ENCODE peak calls at places on chromosomes 16 and 17, in five cellular contexts. One of them, this sample, is unnamed.

GRCh38 chr17:77706938-77707337 is 251.6 kb upstream of the TNRC6C start:
- DNase-seq in K562: no peak
- DNase-seq in WTC11: no peak
- DNase-seq in GM12878: no peak
- DNase-seq in HepG2: no peak
- DNase-seq in this sample: peak

GRCh38 chr16:76926042-76926441 is 264.9 kb upstream of the MON1B start:
- DNase-seq in K562: no peak
- DNase-seq in WTC11: no peak
- DNase-seq in GM12878: no peak
- DNase-seq in HepG2: no peak
- DNase-seq in this sample: no peak

GRCh38 chr16:87463722-87464690 is 28.8 kb downstream of the ZCCHC14 start:
- DNase-seq in K562: no peak
- DNase-seq in WTC11: no peak
- DNase-seq in GM12878: no peak
- DNase-seq in HepG2: peak
- DNase-seq in this sample: no peak

GRCh38 chr17:36591434-36592315 is at the start of gene DHRS11:
- DNase-seq in K562: peak
- DNase-seq in WTC11: peak
- DNase-seq in GM12878: no peak
- DNase-seq in HepG2: peak
- DNase-seq in this sample: peak

GRCh38 chr16:11359370-11359769 is 14.1 kb downstream of the RMI2 start:
- DNase-seq in K562: no peak
- DNase-seq in WTC11: no peak
- DNase-seq in GM12878: no peak
- DNase-seq in HepG2: no peak
- DNase-seq in this sample: no peak

GRCh38 chr17:59828478-59828760 is 64.3 kb downstream of the TUBD1 start:
- DNase-seq in K562: no peak
- DNase-seq in WTC11: no peak
- DNase-seq in GM12878: no peak
- DNase-seq in HepG2: no peak
- DNase-seq in this sample: no peak

GRCh38 chr17:21460358-21460757 is 84.2 kb downstream of the KCNJ12 start:
- DNase-seq in K562: no peak
- DNase-seq in WTC11: no peak
- DNase-seq in GM12878: no peak
- DNase-seq in HepG2: no peak
- DNase-seq in this sample: no peak

GRCh38 chr17:19724501-19725420 is 8.4 kb upstream of the SLC47A2 start:
- DNase-seq in K562: no peak
- DNase-seq in WTC11: no peak
- DNase-seq in GM12878: no peak
- DNase-seq in HepG2: no peak
- DNase-seq in this sample: no peak

GRCh38 chr16:73365010-73365409 is 317.1 kb upstream of the ZFHX3 start:
- DNase-seq in K562: no peak
- DNase-seq in WTC11: no peak
- DNase-seq in GM12878: no peak
- DNase-seq in HepG2: no peak
- DNase-seq in this sample: no peak

GRCh38 chr16:14187517-14188338 is 116.6 kb downstream of the MRTFB start:
- DNase-seq in K562: no peak
- DNase-seq in WTC11: no peak
- DNase-seq in GM12878: no peak
- DNase-seq in HepG2: no peak
- DNase-seq in this sample: no peak

GRCh38 chr17:46262271-46262670 is 32.7 kb upstream of the LRRC37A start:
- DNase-seq in K562: no peak
- DNase-seq in WTC11: no peak
- DNase-seq in GM12878: no peak
- DNase-seq in HepG2: no peak
- DNase-seq in this sample: no peak

GRCh38 chr16:88287219-88287618 is 95.5 kb upstream of the ZNF469 start:
- DNase-seq in K562: peak
- DNase-seq in WTC11: no peak
- DNase-seq in GM12878: no peak
- DNase-seq in HepG2: peak
- DNase-seq in this sample: peak

DNA sequence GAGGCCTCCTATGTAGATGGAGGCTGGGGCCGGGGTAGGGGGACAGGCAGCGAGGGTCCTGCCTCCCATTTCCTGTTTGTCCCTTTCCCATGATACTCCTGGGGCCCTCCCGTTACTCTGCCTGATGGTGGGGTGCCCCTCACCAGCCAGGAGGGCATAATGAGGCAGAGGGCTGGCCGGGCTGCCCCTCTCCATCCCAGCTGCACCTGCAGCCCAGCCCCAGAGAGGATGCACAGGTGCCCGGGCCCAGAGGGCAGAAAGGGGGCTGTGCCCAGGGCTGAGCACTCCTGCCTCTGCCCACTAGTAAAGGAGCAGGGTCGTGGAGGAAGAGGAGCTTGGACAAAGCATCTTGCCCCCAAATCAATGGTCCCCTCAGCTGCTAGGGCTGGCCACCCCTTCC is 10.4 kb downstream of the ADAM11 start:
- DNase-seq in K562: no peak
- DNase-seq in WTC11: no peak
- DNase-seq in GM12878: no peak
- DNase-seq in HepG2: no peak
- DNase-seq in this sample: no peak
- TF ChIP-seq ATF2 in K562: no peak
- TF ChIP-seq ATF2 in WTC11: no peak
- TF ChIP-seq ATF2 in GM12878: no peak
- TF ChIP-seq ATF2 in HepG2: peak
- TF ChIP-seq ATF2 in this sample: no peak

DNA sequence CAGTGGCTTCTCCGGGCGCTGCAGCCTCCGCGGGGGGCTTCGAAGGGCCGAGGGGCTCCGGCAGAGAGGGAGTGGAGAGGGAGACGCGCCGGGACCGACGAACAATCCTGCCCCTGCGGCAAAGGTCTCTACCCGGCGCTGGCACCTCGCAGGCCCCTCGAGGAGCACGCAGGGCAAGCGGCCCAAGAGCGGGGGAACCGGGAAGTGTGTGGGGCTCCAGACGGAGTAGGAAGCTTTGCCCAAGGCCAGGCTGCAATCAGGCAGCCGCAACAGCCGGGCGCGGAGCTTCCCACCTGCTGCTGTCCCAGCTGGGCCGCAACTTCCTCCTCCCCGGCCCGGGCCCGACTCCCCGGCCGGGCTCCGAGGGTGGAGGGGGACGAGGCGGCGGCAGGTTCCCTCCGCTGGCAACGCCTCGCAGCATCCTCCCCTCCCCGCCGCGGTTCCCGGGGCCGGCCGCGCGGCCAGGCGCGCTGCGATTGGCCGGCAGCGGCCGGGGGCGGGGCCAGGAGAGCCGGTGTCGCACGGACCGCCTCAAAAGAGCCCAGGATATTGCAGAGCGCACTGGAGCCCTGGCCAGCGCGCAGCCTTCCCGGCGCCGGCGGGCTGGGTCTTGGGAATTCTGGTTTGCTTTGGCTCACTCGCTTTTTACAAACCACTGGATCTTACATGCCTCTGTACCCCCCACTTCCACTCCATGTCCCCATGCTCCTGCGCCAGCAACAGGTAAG is at the start of gene KCNJ2:
- DNase-seq in K562: peak
- DNase-seq in WTC11: peak
- DNase-seq in GM12878: no peak
- DNase-seq in HepG2: peak
- DNase-seq in this sample: peak
- TF ChIP-seq ATF2 in K562: no peak
- TF ChIP-seq ATF2 in WTC11: no peak
- TF ChIP-seq ATF2 in GM12878: no peak
- TF ChIP-seq ATF2 in HepG2: no peak
- TF ChIP-seq ATF2 in this sample: no peak

GRCh38 chr16:85084841-85085535 is 27.3 kb downstream of the CIBAR2 start:
- DNase-seq in K562: no peak
- DNase-seq in WTC11: no peak
- DNase-seq in GM12878: no peak
- DNase-seq in HepG2: no peak
- DNase-seq in this sample: no peak

GRCh38 chr16:85085721-85086120 is 26.6 kb downstream of the CIBAR2 start:
- DNase-seq in K562: no peak
- DNase-seq in WTC11: no peak
- DNase-seq in GM12878: no peak
- DNase-seq in HepG2: no peak
- DNase-seq in this sample: no peak

GRCh38 chr16:85088570-85089214 is 23.6 kb downstream of the CIBAR2 start:
- DNase-seq in K562: no peak
- DNase-seq in WTC11: no peak
- DNase-seq in GM12878: no peak
- DNase-seq in HepG2: no peak
- DNase-seq in this sample: no peak

GRCh38 chr16:85087899-85088569 is 24.2 kb downstream of the CIBAR2 start:
- DNase-seq in K562: no peak
- DNase-seq in WTC11: no peak
- DNase-seq in GM12878: no peak
- DNase-seq in HepG2: no peak
- DNase-seq in this sample: no peak

GRCh38 chr16:85086347-85087291 is 25.7 kb downstream of the CIBAR2 start:
- DNase-seq in K562: peak
- DNase-seq in WTC11: peak
- DNase-seq in GM12878: no peak
- DNase-seq in HepG2: peak
- DNase-seq in this sample: peak
- TF ChIP-seq ATF2 in K562: no peak
- TF ChIP-seq ATF2 in WTC11: no peak
- TF ChIP-seq ATF2 in GM12878: no peak
- TF ChIP-seq ATF2 in HepG2: no peak
- TF ChIP-seq ATF2 in this sample: no peak

GRCh38 chr17:53640808-53641207 is 181.9 kb upstream of the KIF2B start:
- DNase-seq in K562: no peak
- DNase-seq in WTC11: no peak
- DNase-seq in GM12878: no peak
- DNase-seq in HepG2: no peak
- DNase-seq in this sample: no peak
- TF ChIP-seq ATF2 in K562: no peak
- TF ChIP-seq ATF2 in WTC11: no peak
- TF ChIP-seq ATF2 in GM12878: no peak
- TF ChIP-seq ATF2 in HepG2: no peak
- TF ChIP-seq ATF2 in this sample: no peak

DNA sequence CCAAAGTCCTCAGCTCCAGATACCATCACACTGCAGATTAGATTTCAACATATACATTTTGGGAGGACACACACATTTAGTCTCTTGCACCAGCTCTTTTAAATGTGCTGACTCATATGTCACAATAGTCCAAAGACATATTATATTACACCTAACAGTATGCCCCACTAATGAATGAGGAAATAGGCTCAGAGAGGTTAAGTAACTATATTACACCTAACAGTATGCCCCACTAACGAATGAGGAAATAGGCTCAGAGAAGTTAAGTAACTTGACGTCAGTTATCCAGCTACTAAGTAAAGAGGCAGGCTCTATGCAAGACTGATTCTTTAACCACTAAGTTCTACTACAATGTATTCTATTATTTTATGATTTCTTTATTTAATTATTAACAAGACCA is 9.7 kb downstream of the IRX6 start:
- DNase-seq in K562: no peak
- DNase-seq in WTC11: no peak
- DNase-seq in GM12878: no peak
- DNase-seq in HepG2: no peak
- DNase-seq in this sample: no peak
- TF ChIP-seq ATF2 in K562: no peak
- TF ChIP-seq ATF2 in WTC11: no peak
- TF ChIP-seq ATF2 in GM12878: no peak
- TF ChIP-seq ATF2 in HepG2: no peak
- TF ChIP-seq ATF2 in this sample: no peak

GRCh38 chr17:56778898-56779297 is 54.8 kb downstream of the C17orf67 start:
- DNase-seq in K562: no peak
- DNase-seq in WTC11: no peak
- DNase-seq in GM12878: no peak
- DNase-seq in HepG2: no peak
- DNase-seq in this sample: no peak
- TF ChIP-seq ATF2 in K562: peak
- TF ChIP-seq ATF2 in WTC11: no peak
- TF ChIP-seq ATF2 in GM12878: no peak
- TF ChIP-seq ATF2 in HepG2: no peak
- TF ChIP-seq ATF2 in this sample: no peak